ENCODE peak calls at places on chromosomes 2 and 18, in four cellular contexts. Y is H9, W is mesenchymal stem cell, C is IMR-90. O is an unnamed sample.

GRCh38 chr18:12921178-12921577 is 26.6 kb upstream of the SEH1L start:
- DNase-seq in Y (no peak), W (no peak), C (no peak), O (no peak)

GRCh38 chr2:190469770-190470169 is 61.6 kb downstream of the MFSD6 start:
- DNase-seq in Y (no peak), W (peak), C (peak), O (no peak)

GRCh38 chr2:168567840-168568239 is 111.8 kb downstream of the CERS6 start:
- DNase-seq in Y (no peak), W (no peak), C (no peak), O (no peak)

GRCh38 chr2:74414475-74414874 is 6.9 kb downstream of the C2orf81 start:
- DNase-seq in Y (no peak), W (no peak), C (no peak), O (no peak)

GRCh38 chr2:194883711-194884110 is 773.3 kb upstream of the SLC39A10 start:
- DNase-seq in Y (no peak), W (no peak), C (no peak), O (no peak)

GRCh38 chr2:30115141-30115980 is 31.4 kb upstream of the YPEL5 start:
- DNase-seq in Y (peak), W (peak), C (peak), O (peak)

GRCh38 chr2:195622966-195623365 is 34.1 kb upstream of the SLC39A10 start:
- DNase-seq in Y (no peak), W (no peak), C (peak), O (no peak)

GRCh38 chr2:109128466-109129355 is at the start of gene SH3RF3:
- DNase-seq in Y (peak), W (peak), C (peak), O (peak)

GRCh38 chr2:240906141-240906910 is at the start of gene CROCC2:
- DNase-seq in Y (no peak), W (no peak), C (no peak), O (no peak)

GRCh38 chr2:100924520-100925451 is 77.3 kb upstream of the RPL31 start:
- DNase-seq in Y (peak), W (peak), C (peak), O (no peak)

DNA sequence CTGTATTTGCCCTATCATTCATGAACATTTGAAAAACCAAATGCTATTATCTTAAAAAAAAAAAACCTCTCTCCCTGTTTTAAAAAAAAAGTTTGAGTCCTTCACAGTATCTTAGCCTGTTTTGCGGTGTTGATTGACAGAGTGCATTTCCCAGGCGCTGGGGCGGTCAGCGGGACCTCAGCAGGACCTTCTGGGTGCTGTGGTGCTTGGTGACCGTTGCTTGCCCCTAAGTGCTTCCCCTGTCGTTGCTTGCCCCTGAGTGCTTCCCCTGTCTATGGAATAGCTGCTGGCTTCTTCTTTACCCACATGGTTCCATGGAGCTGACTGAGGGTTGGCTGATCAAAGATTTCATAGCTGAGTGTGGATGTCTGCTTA is 12.1 kb downstream of the ATP6V1C2 start:
- DNase-seq in Y (no peak), W (no peak), C (peak), O (no peak)
- H2AK5ac ChIP-seq in Y (no peak), W (no peak), C (no peak), O (no peak)

GRCh38 chr2:86622878-86623548 is 652 bp downstream of the RNF103 start:
- DNase-seq in Y (no peak), W (no peak), C (no peak), O (peak)

GRCh38 chr2:86623549-86624547 is at the start of gene RNF103:
- DNase-seq in Y (peak), W (peak), C (peak), O (peak)

GRCh38 chr2:86625096-86625495 is 1.4 kb upstream of the RNF103 start:
- DNase-seq in Y (no peak), W (no peak), C (no peak), O (peak)

GRCh38 chr2:86621290-86621943 is 2.2 kb downstream of the RNF103 start:
- DNase-seq in Y (no peak), W (peak), C (peak), O (no peak)

GRCh38 chr2:86622409-86622877 is 1.2 kb downstream of the RNF103 start:
- DNase-seq in Y (no peak), W (peak), C (peak), O (peak)
- H2AK5ac ChIP-seq in Y (no peak), W (no peak), C (no peak), O (no peak)

GRCh38 chr2:16053437-16054257 is 113.3 kb downstream of the MYCN start:
- DNase-seq in Y (no peak), W (no peak), C (no peak), O (no peak)
- H2AK5ac ChIP-seq in Y (no peak), W (no peak), C (no peak), O (no peak)

GRCh38 chr2:9188823-9189222 is 17.8 kb upstream of the ASAP2 start:
- DNase-seq in Y (no peak), W (no peak), C (no peak), O (no peak)
- H2AK5ac ChIP-seq in Y (no peak), W (no peak), C (peak), O (no peak)

DNA sequence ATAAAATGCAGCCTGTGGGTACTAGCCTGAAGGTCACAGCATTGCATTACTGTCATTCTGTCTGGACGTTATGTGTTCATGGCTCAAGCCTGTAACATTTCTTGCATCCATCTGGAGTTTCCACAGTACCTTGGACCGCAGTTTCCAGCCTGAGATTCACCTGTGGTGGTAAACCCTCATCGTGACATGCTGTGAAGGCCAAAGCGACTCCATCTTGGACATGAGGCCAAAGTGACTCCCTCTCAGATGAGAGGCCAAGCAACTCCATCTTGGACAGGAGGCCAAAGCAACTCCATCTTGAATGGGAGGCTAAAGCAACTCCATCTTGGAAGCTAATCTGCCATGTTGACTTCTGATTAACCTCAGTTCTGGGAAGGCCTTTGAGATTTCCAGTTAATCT is 257.7 kb upstream of the MYT1L start:
- DNase-seq in Y (no peak), W (no peak), C (no peak), O (no peak)
- H2AK5ac ChIP-seq in Y (no peak), W (no peak), C (no peak), O (no peak)

DNA sequence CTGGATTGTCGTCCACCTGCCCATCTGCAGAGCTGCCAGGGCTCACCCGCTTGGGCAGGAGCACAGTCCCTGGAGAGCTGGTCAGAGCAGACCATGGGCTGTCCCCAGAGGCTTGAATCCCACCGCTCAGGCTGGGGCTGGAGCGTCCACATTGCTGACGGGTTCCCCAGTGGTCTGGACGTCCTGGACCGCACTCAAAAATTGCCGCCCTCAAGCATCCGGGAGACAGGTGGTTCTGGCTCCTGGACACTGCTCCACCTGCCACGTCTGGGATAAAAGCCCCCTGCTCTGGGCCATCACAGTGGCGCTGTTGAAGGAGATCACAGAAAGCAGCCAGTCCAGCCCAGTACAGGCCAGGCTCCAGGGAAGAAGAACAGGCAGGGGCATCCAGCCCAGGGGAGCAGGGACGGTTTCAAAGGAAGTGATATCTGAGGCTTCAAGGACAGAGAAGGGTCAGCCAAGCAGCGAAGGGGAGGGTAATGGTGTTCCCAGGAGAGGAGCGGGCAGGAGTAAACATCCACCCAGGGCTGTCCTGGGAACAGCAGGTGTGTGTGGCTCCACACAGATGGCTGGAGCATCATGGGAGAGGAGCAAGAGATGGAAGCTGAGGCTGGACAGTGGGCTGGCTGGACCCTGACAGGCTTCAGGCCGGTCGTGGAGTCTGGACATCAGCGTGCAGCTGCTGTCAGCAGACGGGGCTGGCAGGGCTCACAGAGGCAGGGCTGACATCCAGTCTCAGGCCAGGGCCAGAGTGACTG is 21.9 kb upstream of the ID2 start:
- DNase-seq in Y (no peak), W (no peak), C (no peak), O (no peak)
- H2AK5ac ChIP-seq in Y (no peak), W (no peak), C (peak), O (peak)